ENCODE peak calls at places on chromosomes 4 and X, in seven cellular contexts. W is H9, F is mesenchymal stem cell, Y is H1, J is neuronal stem cell, O is IMR-90, M is mesendoderm. G is an unnamed sample.

GRCh38 chrX:1488745-1489144 is 36.0 kb upstream of the ASMTL start:
- DNase-seq in Y (no peak), W (no peak), M (no peak), O (no peak), J (no peak), F (no peak), G (no peak)

GRCh38 chr4:6968496-6968895 is 58.9 kb downstream of the TBC1D14 start:
- DNase-seq in F (no peak), O (no peak), Y (no peak), M (no peak), J (no peak), W (no peak), G (no peak)

GRCh38 chrX:53211391-53211978 is 13.5 kb downstream of the KDM5C start:
- DNase-seq in Y (no peak), J (no peak), M (no peak), W (no peak), O (peak), F (no peak), G (no peak)

GRCh38 chr4:169142390-169142789 is 128.4 kb downstream of the SH3RF1 start:
- DNase-seq in Y (no peak), M (no peak), F (no peak), J (no peak), O (peak), W (no peak), G (no peak)

GRCh38 chr4:136818811-136819210 is 713.5 kb downstream of the PCDH18 start:
- DNase-seq in F (peak), M (no peak), W (no peak), J (no peak), Y (no peak), O (peak), G (no peak)

GRCh38 chrX:111409326-111409725 is 2.7 kb downstream of the DCX start:
- DNase-seq in O (no peak), F (no peak), W (no peak), J (no peak), M (no peak), Y (no peak), G (no peak)

GRCh38 chrX:44770111-44770510 is 73.7 kb upstream of the DUSP21 start:
- DNase-seq in M (no peak), Y (no peak), F (no peak), J (no peak), O (no peak), W (no peak), G (no peak)

GRCh38 chrX:58025979-58026378 is 115.7 kb upstream of the ZXDA start:
- DNase-seq in J (no peak), M (peak), F (peak), W (no peak), O (peak), Y (no peak), G (no peak)

GRCh38 chr4:76458297-76458696 is 23.3 kb downstream of the SHROOM3 start:
- DNase-seq in Y (no peak), O (no peak), F (peak), W (no peak), J (no peak), M (no peak), G (no peak)

GRCh38 chrX:16870861-16871584 is 861 bp upstream of the RBBP7 start:
- DNase-seq in Y (no peak), O (no peak), W (peak), M (peak), J (peak), F (peak), G (peak)

GRCh38 chr4:82491251-82491960 is 61.0 kb downstream of the ENOPH1 start:
- DNase-seq in Y (no peak), J (no peak), O (no peak), M (no peak), W (no peak), F (no peak), G (no peak)

GRCh38 chr4:74374561-74375327 is 9.8 kb downstream of the EREG start:
- DNase-seq in M (no peak), Y (no peak), J (no peak), W (no peak), O (peak), F (peak), G (peak)

GRCh38 chrX:67544281-67544680 is 460 bp downstream of the AR start:
- DNase-seq in J (peak), Y (no peak), O (no peak), W (peak), F (peak), M (peak), G (no peak)

GRCh38 chr4:139144911-139145551 is 32.0 kb downstream of the ELF2 start:
- DNase-seq in M (peak), F (no peak), O (no peak), J (no peak), Y (no peak), W (no peak), G (peak)

GRCh38 chrX:97367149-97367548 is 483.4 kb downstream of the RPA4 start:
- DNase-seq in O (peak), J (no peak), F (no peak), W (no peak), M (no peak), Y (no peak), G (no peak)

GRCh38 chr4:10727140-10727880 is 42.7 kb upstream of the CLNK start:
- DNase-seq in J (no peak), W (no peak), Y (no peak), O (no peak), F (no peak), M (no peak), G (no peak)

GRCh38 chrX:140164383-140164782 is 199.1 kb upstream of the CXorf66 start:
- DNase-seq in Y (no peak), O (no peak), J (no peak), W (no peak), F (no peak), M (no peak), G (no peak)

GRCh38 chr4:88573995-88574394 is 18.3 kb upstream of the HERC3 start:
- DNase-seq in O (peak), F (peak), J (no peak), W (peak), M (peak), Y (no peak), G (peak)

GRCh38 chr4:23631255-23631950 is 258.4 kb downstream of the PPARGC1A start:
- DNase-seq in M (peak), O (no peak), Y (no peak), W (peak), J (no peak), F (no peak), G (no peak)

GRCh38 chr4:11635336-11635735 is 206.6 kb upstream of the HS3ST1 start:
- DNase-seq in J (no peak), Y (no peak), O (peak), W (no peak), M (peak), F (peak), G (peak)

GRCh38 chr4:177320721-177321120 is 11.0 kb downstream of the NEIL3 start:
- DNase-seq in M (peak), Y (no peak), O (no peak), J (no peak), F (no peak), W (no peak), G (no peak)

DNA sequence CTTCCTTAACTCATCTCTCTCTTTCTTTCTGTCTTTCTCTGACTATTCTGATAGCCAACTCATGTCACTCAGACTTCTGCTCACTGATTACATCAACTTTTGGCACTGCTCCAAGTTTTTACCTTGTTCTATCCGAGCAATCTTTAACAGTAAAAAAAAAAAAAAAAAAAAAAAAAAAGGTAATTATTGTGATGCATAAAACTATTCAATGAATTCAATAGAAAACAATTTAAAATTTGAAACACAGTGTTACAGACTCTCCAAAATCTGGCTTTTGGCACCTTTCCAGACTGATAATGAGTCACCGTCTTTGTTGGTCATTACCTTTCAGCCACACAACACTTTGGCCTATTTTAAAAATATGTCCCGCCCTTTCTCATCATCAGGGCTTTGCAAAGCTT is 229.5 kb downstream of the GALNTL6 start:
- DNase-seq in W (no peak), Y (no peak), O (no peak), J (no peak), F (no peak), M (no peak), G (peak)
- H2AK5ac ChIP-seq in W (no peak), Y (no peak), O (no peak), J (no peak), F (no peak), M (no peak), G (no peak)

DNA sequence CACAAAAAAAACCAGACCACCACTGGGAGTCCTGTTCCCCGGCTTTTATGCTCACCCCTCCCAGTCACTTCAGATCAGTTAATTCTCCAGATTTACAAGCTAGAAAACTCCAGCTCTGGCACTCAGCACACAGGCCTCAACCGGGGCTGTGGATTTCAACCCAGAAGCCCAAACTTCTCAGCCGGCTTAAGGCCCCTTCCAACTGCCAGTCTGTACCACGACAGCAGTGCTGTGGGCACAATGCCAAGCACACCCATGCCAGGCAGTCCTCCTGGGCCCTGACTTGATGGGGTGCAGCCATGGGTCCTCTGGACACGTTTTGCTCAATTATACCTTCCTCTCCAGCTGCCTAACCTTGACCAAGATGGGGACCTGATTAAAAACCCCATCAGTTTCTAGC is 12.2 kb downstream of the SOD3 start:
- DNase-seq in J (no peak), W (no peak), M (no peak), O (no peak), Y (no peak), F (no peak), G (no peak)
- H2AK5ac ChIP-seq in J (no peak), W (no peak), M (no peak), O (no peak), Y (no peak), F (no peak), G (no peak)

GRCh38 chr4:60452259-60452658 is 747.9 kb upstream of the ADGRL3 start:
- DNase-seq in W (no peak), M (no peak), Y (no peak), J (no peak), O (no peak), F (no peak), G (no peak)
- H2AK5ac ChIP-seq in W (no peak), M (no peak), Y (no peak), J (no peak), O (no peak), F (no peak), G (no peak)

GRCh38 chr4:4693258-4693657 is 151.4 kb upstream of the STX18 start:
- DNase-seq in F (peak), W (no peak), Y (no peak), J (no peak), O (no peak), M (no peak), G (no peak)
- H2AK5ac ChIP-seq in F (no peak), W (no peak), Y (no peak), J (no peak), O (no peak), M (no peak), G (no peak)